ENCODE peak calls at places on chromosomes 1 and 21, in five cellular contexts. One of them, this sample, is unnamed.

GRCh38 chr1:6246497-6247295 is 2.7 kb downstream of the HES3 start:
- DNase-seq in cardiac muscle cell: peak
- DNase-seq in WERI-Rb-1: peak
- DNase-seq in esophagus squamous epithelium: no peak
- DNase-seq in astrocyte of the spinal cord: peak
- DNase-seq in this sample: peak

GRCh38 chr1:221517961-221518360 is 223.9 kb downstream of the DUSP10 start:
- DNase-seq in cardiac muscle cell: peak
- DNase-seq in WERI-Rb-1: no peak
- DNase-seq in esophagus squamous epithelium: no peak
- DNase-seq in astrocyte of the spinal cord: no peak
- DNase-seq in this sample: peak

GRCh38 chr1:66476774-66477173 is 57.2 kb upstream of the SGIP1 start:
- DNase-seq in cardiac muscle cell: peak
- DNase-seq in WERI-Rb-1: no peak
- DNase-seq in esophagus squamous epithelium: no peak
- DNase-seq in astrocyte of the spinal cord: peak
- DNase-seq in this sample: peak

GRCh38 chr21:15667824-15668223 is 62.0 kb upstream of the USP25 start:
- DNase-seq in cardiac muscle cell: no peak
- DNase-seq in WERI-Rb-1: no peak
- DNase-seq in esophagus squamous epithelium: no peak
- DNase-seq in astrocyte of the spinal cord: no peak
- DNase-seq in this sample: no peak

GRCh38 chr1:45864124-45864721 is 60.8 kb downstream of the MAST2 start:
- DNase-seq in cardiac muscle cell: peak
- DNase-seq in WERI-Rb-1: peak
- DNase-seq in esophagus squamous epithelium: no peak
- DNase-seq in astrocyte of the spinal cord: peak
- DNase-seq in this sample: peak

GRCh38 chr1:221039616-221040015 is 160.4 kb downstream of the HLX start:
- DNase-seq in cardiac muscle cell: no peak
- DNase-seq in WERI-Rb-1: no peak
- DNase-seq in esophagus squamous epithelium: no peak
- DNase-seq in astrocyte of the spinal cord: no peak
- DNase-seq in this sample: peak

GRCh38 chr1:226149806-226150205 is 36.7 kb downstream of the ACBD3 start:
- DNase-seq in cardiac muscle cell: no peak
- DNase-seq in WERI-Rb-1: no peak
- DNase-seq in esophagus squamous epithelium: no peak
- DNase-seq in astrocyte of the spinal cord: no peak
- DNase-seq in this sample: no peak

GRCh38 chr21:46552274-46552673 is 52.6 kb downstream of the S100B start:
- DNase-seq in cardiac muscle cell: no peak
- DNase-seq in WERI-Rb-1: no peak
- DNase-seq in esophagus squamous epithelium: no peak
- DNase-seq in astrocyte of the spinal cord: no peak
- DNase-seq in this sample: no peak

GRCh38 chr1:28021064-28021463 is 61.3 kb downstream of the XKR8 start:
- DNase-seq in cardiac muscle cell: peak
- DNase-seq in WERI-Rb-1: no peak
- DNase-seq in esophagus squamous epithelium: no peak
- DNase-seq in astrocyte of the spinal cord: peak
- DNase-seq in this sample: peak
- H3K4me3 ChIP-seq in cardiac muscle cell: no peak
- H3K4me3 ChIP-seq in WERI-Rb-1: no peak
- H3K4me3 ChIP-seq in esophagus squamous epithelium: no peak
- H3K4me3 ChIP-seq in astrocyte of the spinal cord: no peak
- H3K4me3 ChIP-seq in this sample: no peak

DNA sequence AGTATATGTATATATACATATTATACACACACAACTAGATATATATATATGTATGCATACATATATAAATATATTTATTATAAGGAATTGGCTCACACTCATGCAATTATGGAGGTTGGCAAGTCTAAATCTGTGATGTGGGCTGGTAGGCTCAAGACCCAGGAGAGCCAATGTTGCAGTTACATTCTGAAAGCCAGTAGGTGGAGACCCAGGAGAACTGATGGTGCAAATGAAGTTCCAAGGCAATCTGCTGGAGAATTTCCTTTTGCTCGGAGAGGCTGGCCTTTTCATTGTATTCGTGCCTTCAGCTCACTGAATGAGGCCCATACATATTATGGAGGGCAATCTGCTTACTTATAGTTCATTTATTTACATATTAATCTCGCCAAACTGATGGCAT is 9.4 kb downstream of the IVL start:
- DNase-seq in cardiac muscle cell: no peak
- DNase-seq in WERI-Rb-1: peak
- DNase-seq in esophagus squamous epithelium: no peak
- DNase-seq in astrocyte of the spinal cord: no peak
- DNase-seq in this sample: no peak
- TF ChIP-seq CTCF in cardiac muscle cell: no peak
- TF ChIP-seq CTCF in WERI-Rb-1: peak
- TF ChIP-seq CTCF in esophagus squamous epithelium: peak
- TF ChIP-seq CTCF in astrocyte of the spinal cord: peak
- TF ChIP-seq CTCF in this sample: no peak

GRCh38 chr1:224116131-224116530 is 2.2 kb downstream of the FBXO28 start:
- DNase-seq in cardiac muscle cell: peak
- DNase-seq in WERI-Rb-1: no peak
- DNase-seq in esophagus squamous epithelium: no peak
- DNase-seq in astrocyte of the spinal cord: peak
- DNase-seq in this sample: peak
- H3K4me3 ChIP-seq in cardiac muscle cell: peak
- H3K4me3 ChIP-seq in WERI-Rb-1: no peak
- H3K4me3 ChIP-seq in esophagus squamous epithelium: no peak
- H3K4me3 ChIP-seq in astrocyte of the spinal cord: no peak
- H3K4me3 ChIP-seq in this sample: no peak

GRCh38 chr1:34162852-34163766 is 1.9 kb downstream of the CSMD2 start:
- DNase-seq in cardiac muscle cell: peak
- DNase-seq in WERI-Rb-1: peak
- DNase-seq in esophagus squamous epithelium: peak
- DNase-seq in astrocyte of the spinal cord: peak
- DNase-seq in this sample: peak
- TF ChIP-seq CTCF in cardiac muscle cell: peak
- TF ChIP-seq CTCF in WERI-Rb-1: peak
- TF ChIP-seq CTCF in esophagus squamous epithelium: peak
- TF ChIP-seq CTCF in astrocyte of the spinal cord: peak
- TF ChIP-seq CTCF in this sample: peak

DNA sequence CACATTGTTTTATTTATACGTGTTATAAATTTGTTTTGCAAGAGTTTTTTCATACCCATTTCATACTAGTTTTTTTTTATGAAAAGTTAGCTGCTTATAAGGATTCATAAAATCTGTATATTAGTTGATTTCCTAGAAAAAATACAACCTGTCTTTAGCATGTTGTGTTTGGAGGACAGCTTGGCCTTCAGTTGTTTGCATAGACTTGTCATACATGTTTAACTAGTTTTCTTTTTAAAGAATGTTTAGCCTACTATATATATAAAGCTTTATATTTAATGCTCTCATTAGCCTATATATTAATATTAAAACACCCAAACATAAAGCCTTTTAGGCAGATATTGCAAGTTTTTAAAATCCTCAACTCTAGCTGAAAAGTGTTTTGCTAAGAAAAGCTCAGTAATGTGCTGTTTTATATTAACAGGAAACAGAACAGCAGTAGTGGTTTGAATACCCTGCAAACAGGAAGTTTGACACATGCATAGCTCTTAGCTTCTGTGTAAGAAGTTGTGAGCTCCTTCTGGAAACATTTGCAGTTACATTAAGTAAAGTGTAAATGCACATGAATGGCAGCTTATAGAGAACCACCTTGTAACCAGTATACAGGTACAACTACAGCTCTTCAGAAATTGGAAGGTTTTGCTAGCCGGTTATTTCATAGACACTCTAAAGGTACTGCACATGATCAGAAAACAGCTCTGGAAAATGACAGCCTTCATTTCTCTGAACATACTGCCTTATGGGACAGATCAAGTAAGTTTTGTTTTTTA is at the start of gene PRKACB:
- DNase-seq in cardiac muscle cell: peak
- DNase-seq in WERI-Rb-1: no peak
- DNase-seq in esophagus squamous epithelium: no peak
- DNase-seq in astrocyte of the spinal cord: peak
- DNase-seq in this sample: peak
- H3K4me3 ChIP-seq in cardiac muscle cell: no peak
- H3K4me3 ChIP-seq in WERI-Rb-1: no peak
- H3K4me3 ChIP-seq in esophagus squamous epithelium: peak
- H3K4me3 ChIP-seq in astrocyte of the spinal cord: no peak
- H3K4me3 ChIP-seq in this sample: no peak

DNA sequence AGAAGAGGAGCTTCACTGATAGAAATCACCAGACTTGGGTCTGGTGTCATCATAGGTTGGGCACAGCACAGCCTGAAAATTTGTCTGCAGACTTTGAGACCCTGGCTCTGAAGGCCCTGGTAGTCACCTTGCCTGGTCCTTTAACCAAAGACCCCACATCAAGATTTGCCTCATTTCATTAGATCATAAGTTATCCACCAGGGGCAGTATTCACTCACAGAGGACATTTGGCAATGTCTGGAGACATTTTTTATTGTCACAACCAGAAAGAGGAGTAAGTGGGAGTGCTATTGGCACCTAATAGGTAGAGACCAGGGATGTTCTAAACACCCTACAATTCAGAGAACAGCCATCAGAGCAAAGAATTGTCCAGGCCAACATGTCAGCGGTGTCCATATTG is 22.1 kb upstream of the PAX7 start:
- DNase-seq in cardiac muscle cell: no peak
- DNase-seq in WERI-Rb-1: no peak
- DNase-seq in esophagus squamous epithelium: no peak
- DNase-seq in astrocyte of the spinal cord: no peak
- DNase-seq in this sample: no peak
- TF ChIP-seq CTCF in cardiac muscle cell: no peak
- TF ChIP-seq CTCF in WERI-Rb-1: no peak
- TF ChIP-seq CTCF in esophagus squamous epithelium: no peak
- TF ChIP-seq CTCF in astrocyte of the spinal cord: no peak
- TF ChIP-seq CTCF in this sample: no peak

GRCh38 chr1:53685272-53686051 is 53.5 kb downstream of the GLIS1 start:
- DNase-seq in cardiac muscle cell: peak
- DNase-seq in WERI-Rb-1: peak
- DNase-seq in esophagus squamous epithelium: no peak
- DNase-seq in astrocyte of the spinal cord: peak
- DNase-seq in this sample: peak
- H3K4me3 ChIP-seq in cardiac muscle cell: no peak
- H3K4me3 ChIP-seq in WERI-Rb-1: peak
- H3K4me3 ChIP-seq in esophagus squamous epithelium: no peak
- H3K4me3 ChIP-seq in astrocyte of the spinal cord: no peak
- H3K4me3 ChIP-seq in this sample: no peak

DNA sequence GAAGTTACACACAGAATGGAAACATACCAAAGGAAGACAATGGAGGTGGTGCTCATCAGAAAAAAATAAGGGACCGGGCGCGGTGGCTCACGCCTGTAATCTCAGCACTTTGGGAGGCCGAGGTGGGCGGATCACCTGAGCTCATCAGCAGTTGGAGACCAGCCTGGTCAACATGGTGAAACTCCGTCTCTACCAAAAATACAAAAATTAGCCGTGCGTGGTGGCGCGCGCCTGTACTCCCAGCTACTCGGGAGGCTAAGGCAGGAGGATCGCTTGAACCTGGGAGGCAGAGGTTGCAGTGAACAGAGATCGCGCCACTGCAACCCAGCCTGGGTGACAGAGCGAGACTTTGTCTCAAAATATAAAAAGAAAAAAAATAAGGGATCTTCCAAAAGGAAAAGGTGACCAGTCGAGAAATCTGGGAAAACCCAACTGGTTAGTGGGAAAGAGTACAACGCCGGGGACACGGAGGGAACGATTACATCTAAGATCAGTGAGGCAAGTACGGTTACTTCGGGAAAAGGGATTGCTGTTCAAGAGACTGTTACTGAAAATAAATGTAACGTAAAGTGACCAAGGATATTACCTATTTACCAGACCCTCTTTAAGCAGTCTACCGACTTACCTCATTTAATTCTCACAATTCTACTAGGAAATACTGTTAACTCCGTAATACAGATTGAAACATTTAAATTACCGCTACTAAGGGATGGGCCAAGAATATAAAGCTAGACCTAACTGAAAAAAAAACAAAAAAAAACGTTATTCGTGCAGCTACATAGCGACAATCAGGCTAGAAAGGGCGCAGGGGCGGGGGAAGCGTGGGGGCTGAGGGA is 822 bp downstream of the CCT3 start:
- DNase-seq in cardiac muscle cell: no peak
- DNase-seq in WERI-Rb-1: no peak
- DNase-seq in esophagus squamous epithelium: no peak
- DNase-seq in astrocyte of the spinal cord: no peak
- DNase-seq in this sample: peak
- TF ChIP-seq CTCF in cardiac muscle cell: no peak
- TF ChIP-seq CTCF in WERI-Rb-1: no peak
- TF ChIP-seq CTCF in esophagus squamous epithelium: no peak
- TF ChIP-seq CTCF in astrocyte of the spinal cord: no peak
- TF ChIP-seq CTCF in this sample: no peak

DNA sequence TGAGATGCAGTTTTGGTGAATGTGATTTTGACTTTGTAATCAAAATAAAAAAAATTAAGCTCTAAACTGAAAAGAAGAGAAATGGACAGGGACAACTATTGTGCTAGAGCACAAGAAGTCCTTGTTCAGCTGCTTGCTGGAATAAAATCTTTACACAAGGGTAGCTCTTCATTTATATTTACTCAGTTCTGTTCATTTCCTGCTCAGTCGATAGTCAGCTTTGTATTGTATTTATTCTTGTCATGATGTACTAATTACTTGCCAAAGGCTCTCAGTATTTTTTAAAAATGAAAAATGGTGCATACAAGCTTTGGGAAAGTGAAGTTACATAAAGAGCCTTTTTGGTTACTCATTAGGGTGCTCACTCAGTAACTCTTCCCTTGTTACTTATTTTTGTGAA is 17.8 kb downstream of the F5 start:
- DNase-seq in cardiac muscle cell: no peak
- DNase-seq in WERI-Rb-1: no peak
- DNase-seq in esophagus squamous epithelium: no peak
- DNase-seq in astrocyte of the spinal cord: no peak
- DNase-seq in this sample: no peak
- H3K4me3 ChIP-seq in cardiac muscle cell: no peak
- H3K4me3 ChIP-seq in WERI-Rb-1: no peak
- H3K4me3 ChIP-seq in esophagus squamous epithelium: no peak
- H3K4me3 ChIP-seq in astrocyte of the spinal cord: no peak
- H3K4me3 ChIP-seq in this sample: no peak